ENCODE peak calls at places on chromosomes 3 and 15, in five cellular contexts. D is K562, M is H1, I is GM12878, H is HepG2. L is an unnamed sample.

GRCh38 chr3:128697336-128697735 is 28.6 kb upstream of the RAB7A start:
- DNase-seq in H (no peak), I (no peak), D (no peak), M (no peak), L (no peak)

GRCh38 chr15:64571857-64572291 is 111.5 kb downstream of the ZNF609 start:
- DNase-seq in D (no peak), M (no peak), H (peak; percentile 52), I (peak; percentile 92), L (no peak)

GRCh38 chr3:151219056-151219455 is 16.0 kb upstream of the GPR171 start:
- DNase-seq in M (no peak), H (no peak), I (no peak), D (no peak), L (peak; percentile 25)

GRCh38 chr3:133870822-133871221 is 24.9 kb downstream of the RAB6B start:
- DNase-seq in I (no peak), M (no peak), H (no peak), D (no peak), L (no peak)

GRCh38 chr3:160941885-160942494 is 163.2 kb downstream of the B3GALNT1 start:
- DNase-seq in H (peak; percentile 61), D (peak; percentile 28), M (peak; percentile 83), I (peak; percentile 41), L (peak; percentile 65)

GRCh38 chr3:50502584-50503423 is 630 bp downstream of the CACNA2D2 start:
- DNase-seq in M (peak; percentile 77), D (no peak), I (no peak), H (no peak), L (no peak)

GRCh38 chr3:140378571-140379340 is 299.1 kb upstream of the TRIM42 start:
- DNase-seq in D (no peak), H (no peak), I (no peak), M (no peak), L (no peak)

GRCh38 chr3:62183087-62183486 is 190.3 kb downstream of the FEZF2 start:
- DNase-seq in M (no peak), D (no peak), H (no peak), I (no peak), L (no peak)

GRCh38 chr15:45795487-45796069 is 160.7 kb downstream of the SQOR start:
- DNase-seq in I (no peak), H (peak; percentile 52), M (no peak), D (no peak), L (no peak)

GRCh38 chr3:81041331-81041730 is 720.1 kb downstream of the GBE1 start:
- DNase-seq in I (no peak), H (no peak), M (no peak), D (no peak), L (no peak)

GRCh38 chr3:43319794-43320193 is 33.5 kb downstream of the SNRK start:
- DNase-seq in I (no peak), D (no peak), H (no peak), M (no peak), L (no peak)

GRCh38 chr15:88089019-88089603 is 167.4 kb downstream of the NTRK3 start:
- DNase-seq in H (no peak), I (no peak), M (no peak), D (no peak), L (no peak)

GRCh38 chr15:51024735-51025453 is 69.8 kb downstream of the TNFAIP8L3 start:
- DNase-seq in M (no peak), H (no peak), D (no peak), I (no peak), L (no peak)

GRCh38 chr3:44277925-44278324 is 36.2 kb downstream of the TOPAZ1 start:
- DNase-seq in I (no peak), D (no peak), M (no peak), H (no peak), L (no peak)

GRCh38 chr3:142595581-142595950 is 627 bp upstream of the PLS1 start:
- DNase-seq in I (no peak), H (peak; percentile 74), M (no peak), D (no peak), L (peak; percentile 58)

GRCh38 chr3:143436231-143436930 is 316.8 kb downstream of the CHST2 start:
- DNase-seq in M (no peak), D (no peak), H (no peak), I (no peak), L (no peak)

GRCh38 chr15:48681274-48681840 is 35.8 kb upstream of the FBN1 start:
- DNase-seq in M (no peak), H (no peak), I (no peak), D (no peak), L (no peak)

GRCh38 chr15:59685737-59686297 is 3.3 kb downstream of the BNIP2 start:
- DNase-seq in H (no peak), D (no peak), I (no peak), M (no peak), L (no peak)

GRCh38 chr3:84968701-84969235 is 10.0 kb downstream of the CADM2 start:
- DNase-seq in I (no peak), H (no peak), M (no peak), D (no peak), L (no peak)
- TF ChIP-seq HDAC2 in I (no peak), H (no peak), M (no peak), D (no peak), L (no peak)

DNA sequence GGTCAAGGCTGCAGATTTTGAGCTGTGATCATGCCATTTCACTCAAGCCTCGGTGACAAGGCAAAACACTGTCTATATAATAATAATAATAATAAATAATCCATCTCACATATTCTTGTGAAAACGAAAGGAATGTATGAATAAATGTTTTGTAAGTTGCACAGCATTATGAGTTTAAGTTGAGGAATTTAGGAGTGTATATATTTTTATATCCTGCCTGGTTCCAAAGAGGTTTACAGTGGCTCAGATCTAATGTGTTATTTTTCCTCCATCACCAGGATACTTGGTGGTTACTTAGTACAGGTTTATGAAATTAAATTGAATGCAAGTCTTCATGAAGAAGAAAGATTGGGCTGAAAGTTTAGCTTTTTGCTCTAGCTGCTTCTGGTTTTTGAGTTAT is 77.3 kb downstream of the ATG7 start:
- DNase-seq in M (no peak), H (no peak), I (no peak), D (no peak), L (no peak)
- TF ChIP-seq HDAC2 in M (no peak), H (no peak), I (no peak), D (no peak), L (no peak)

GRCh38 chr15:66066439-66066838 is 187.1 kb downstream of the MEGF11 start:
- DNase-seq in H (no peak), D (no peak), I (no peak), M (no peak), L (no peak)

GRCh38 chr15:66066005-66066404 is 187.5 kb downstream of the MEGF11 start:
- DNase-seq in I (no peak), M (no peak), D (no peak), H (no peak), L (no peak)

GRCh38 chr15:66068801-66069200 is 184.7 kb downstream of the MEGF11 start:
- DNase-seq in D (no peak), M (no peak), I (no peak), H (no peak), L (no peak)

GRCh38 chr15:66067687-66068086 is 185.9 kb downstream of the MEGF11 start:
- DNase-seq in M (no peak), H (no peak), D (no peak), I (no peak), L (no peak)

GRCh38 chr15:66065325-66065724 is 188.2 kb downstream of the MEGF11 start:
- DNase-seq in H (no peak), M (no peak), I (no peak), D (no peak), L (no peak)
- TF ChIP-seq HDAC2 in H (no peak), M (no peak), I (no peak), D (no peak), L (no peak)

DNA sequence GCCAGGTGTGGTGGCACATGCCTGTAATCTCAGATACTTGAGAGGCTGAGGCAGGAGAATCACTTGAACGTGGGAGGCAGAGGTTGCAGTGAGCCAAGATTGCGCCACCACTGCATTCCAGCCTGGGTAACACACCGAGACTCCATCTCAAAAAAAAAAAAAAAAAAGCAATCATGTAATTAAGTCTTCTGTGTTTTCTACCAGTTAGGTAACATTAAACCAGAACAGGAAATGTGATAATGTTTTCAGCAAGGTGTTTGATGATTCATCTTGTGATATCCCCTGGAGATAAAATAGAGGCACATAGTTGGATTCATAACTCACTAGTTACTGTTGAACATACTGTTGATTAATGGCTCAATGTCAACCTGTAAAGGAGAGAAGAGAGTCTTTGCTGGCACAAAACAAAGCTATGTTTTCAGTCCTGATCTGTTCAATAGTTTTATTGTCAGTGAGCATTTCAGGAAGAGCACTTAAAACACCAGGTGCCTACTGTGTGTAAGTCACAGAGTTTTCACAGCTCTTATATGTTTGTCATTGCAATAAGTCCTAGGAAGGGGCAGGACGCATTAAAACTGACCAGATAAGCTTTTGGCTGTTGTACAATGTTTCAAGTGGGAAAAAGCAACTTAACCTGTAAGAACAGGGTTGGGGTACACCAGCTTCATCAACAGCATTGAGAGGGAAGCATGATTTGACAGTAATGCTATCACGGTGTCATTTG is 19.5 kb downstream of the DNAJB11 start:
- DNase-seq in H (peak; percentile 69), D (no peak), M (no peak), I (no peak), L (no peak)
- TF ChIP-seq HDAC2 in H (no peak), D (no peak), M (no peak), I (no peak), L (no peak)

GRCh38 chr3:131555456-131555855 is 52.7 kb upstream of the MRPL3 start:
- DNase-seq in M (no peak), D (no peak), I (no peak), H (no peak), L (no peak)
- TF ChIP-seq HDAC2 in M (no peak), D (no peak), I (no peak), H (no peak), L (no peak)

DNA sequence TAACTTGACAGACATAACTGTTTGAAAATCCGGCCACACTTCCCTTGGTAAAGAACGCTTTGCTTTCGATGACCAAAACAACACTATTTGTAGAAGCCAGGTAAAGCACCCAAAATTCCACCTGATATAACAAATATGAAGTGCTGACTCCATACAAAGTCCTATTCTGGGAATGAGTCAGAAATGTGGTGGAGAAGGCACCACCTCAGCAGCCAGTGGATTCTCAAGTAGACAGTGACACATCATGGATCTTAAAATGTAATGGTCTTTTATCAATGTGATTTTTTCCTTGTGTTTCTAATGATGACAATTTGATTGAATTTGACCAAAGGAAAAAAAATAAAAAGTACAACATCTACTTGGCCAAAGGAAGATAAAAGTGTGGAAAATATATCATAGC is 135.0 kb upstream of the WNT5A start:
- DNase-seq in H (no peak), M (no peak), D (no peak), I (no peak), L (no peak)
- TF ChIP-seq HDAC2 in H (no peak), M (no peak), D (no peak), I (no peak), L (no peak)

GRCh38 chr3:52068730-52069129 is 12.4 kb upstream of the DUSP7 start:
- DNase-seq in D (no peak), I (no peak), H (peak; percentile 25), M (no peak), L (no peak)
- TF ChIP-seq HDAC2 in D (no peak), I (no peak), H (no peak), M (no peak), L (no peak)

L was measured in A549.